ENCODE peak calls at places on chromosomes 12 and 14, in five cellular contexts. M, V, H, L and W are unnamed samples.

GRCh38 chr12:84069699-84070098 is 842.9 kb downstream of the SLC6A15 start:
- DNase-seq in V (no peak), H (no peak), L (no peak), M (no peak), W (no peak)

GRCh38 chr12:129662184-129662583 is 241.6 kb downstream of the TMEM132D start:
- DNase-seq in M (no peak), L (no peak), V (no peak), H (no peak), W (no peak)

GRCh38 chr12:32568241-32568640 is 110.9 kb upstream of the DNM1L start:
- DNase-seq in V (peak; percentile 30), H (peak; percentile 95), M (no peak), L (no peak), W (peak; percentile 84)

GRCh38 chr12:28795306-28795705 is 353.8 kb upstream of the FAR2 start:
- DNase-seq in V (no peak), H (peak; percentile 66), M (no peak), L (no peak), W (peak; percentile 34)

GRCh38 chr14:61586539-61587396 is 108.5 kb upstream of the HIF1A start:
- DNase-seq in M (no peak), H (peak; percentile 87), V (no peak), L (no peak), W (no peak)

GRCh38 chr14:68018598-68018997 is 199.0 kb downstream of the RAD51B start:
- DNase-seq in H (no peak), V (no peak), M (no peak), L (no peak), W (no peak)

GRCh38 chr12:112515868-112516267 is 97.1 kb downstream of the PTPN11 start:
- DNase-seq in M (no peak), L (no peak), H (no peak), V (no peak), W (no peak)

GRCh38 chr12:115572440-115572839 is 705.1 kb downstream of the MED13L start:
- DNase-seq in H (peak; percentile 13), M (no peak), V (no peak), L (no peak), W (peak; percentile 51)

GRCh38 chr14:60648934-60649814 is at the start of gene SIX1:
- DNase-seq in L (peak; percentile 58), V (no peak), H (peak; percentile 91), M (peak; percentile 55), W (peak; percentile 98)

GRCh38 chr12:14410841-14411569 is 45.5 kb downstream of the ATF7IP start:
- DNase-seq in V (no peak), L (no peak), H (no peak), M (no peak), W (peak; percentile 31)

GRCh38 chr12:113781415-113782198 is 184.5 kb downstream of the RBM19 start:
- DNase-seq in H (peak; percentile 63), V (peak; percentile 27), M (peak; percentile 6), L (no peak), W (no peak)

GRCh38 chr12:10968765-10969456 is 17.8 kb downstream of the TAS2R50 start:
- DNase-seq in M (no peak), V (no peak), H (peak; percentile 74), L (peak; percentile 34), W (peak; percentile 77)

GRCh38 chr14:40447032-40447431 is 1014.8 kb upstream of the FBXO33 start:
- DNase-seq in V (no peak), L (no peak), H (no peak), M (no peak), W (no peak)

GRCh38 chr14:102264775-102265174 is 40.2 kb downstream of the MOK start:
- DNase-seq in M (no peak), V (no peak), L (peak; percentile 78), H (no peak), W (peak; percentile 64)

GRCh38 chr12:53047221-53048032 is 2.4 kb upstream of the TNS2 start:
- DNase-seq in M (peak; percentile 76), H (peak; percentile 72), V (no peak), L (peak; percentile 89), W (peak; percentile 84)

GRCh38 chr12:4271433-4272013 is 2.0 kb upstream of the CCND2 start:
- DNase-seq in M (no peak), H (no peak), L (no peak), V (no peak), W (peak; percentile 27)

GRCh38 chr12:78209851-78210493 is 379.3 kb downstream of the NAV3 start:
- DNase-seq in M (no peak), H (peak; percentile 54), L (peak; percentile 42), V (no peak), W (peak; percentile 52)

GRCh38 chr12:44295958-44296623 is 460.2 kb downstream of the TMEM117 start:
- DNase-seq in L (no peak), H (no peak), M (no peak), V (no peak), W (no peak)

GRCh38 chr14:102507026-102507860 is 2.3 kb downstream of the ANKRD9 start:
- DNase-seq in L (no peak), M (no peak), V (no peak), H (no peak), W (no peak)

GRCh38 chr12:122730215-122731014 is at the start of gene HCAR1:
- DNase-seq in L (no peak), M (no peak), H (peak; percentile 38), V (no peak), W (peak; percentile 63)

GRCh38 chr12:13067322-13067721 is 23.1 kb downstream of the FAM234B start:
- DNase-seq in H (no peak), L (no peak), M (no peak), V (no peak), W (no peak)

GRCh38 chr14:76687611-76688372 is 73.5 kb upstream of the VASH1 start:
- DNase-seq in H (peak; percentile 15), L (no peak), V (no peak), M (peak; percentile 74), W (peak; percentile 30)

GRCh38 chr14:83883732-83884131 is 1646.2 kb upstream of the FLRT2 start:
- DNase-seq in H (no peak), V (no peak), M (no peak), L (no peak), W (no peak)

GRCh38 chr12:9649532-9649940 is 20.0 kb upstream of the CLEC2D start:
- DNase-seq in M (peak; percentile 18), L (no peak), H (no peak), V (no peak), W (no peak)

GRCh38 chr12:8065991-8066594 is at the start of gene C3AR1:
- DNase-seq in L (no peak), M (peak; percentile 41), H (peak; percentile 78), V (no peak), W (peak; percentile 85)

GRCh38 chr12:52912711-52913423 is 8.0 kb upstream of the KRT8 start:
- DNase-seq in H (no peak), L (no peak), M (peak; percentile 93), V (no peak), W (no peak)

GRCh38 chr12:28350502-28350901 is 160.2 kb downstream of the CCDC91 start:
- DNase-seq in V (no peak), H (no peak), M (no peak), L (no peak), W (no peak)

GRCh38 chr12:1630827-1631591 is 2.0 kb downstream of the WNT5B start:
- DNase-seq in V (no peak), H (peak; percentile 83), L (peak; percentile 56), M (no peak), W (peak; percentile 77)

DNA sequence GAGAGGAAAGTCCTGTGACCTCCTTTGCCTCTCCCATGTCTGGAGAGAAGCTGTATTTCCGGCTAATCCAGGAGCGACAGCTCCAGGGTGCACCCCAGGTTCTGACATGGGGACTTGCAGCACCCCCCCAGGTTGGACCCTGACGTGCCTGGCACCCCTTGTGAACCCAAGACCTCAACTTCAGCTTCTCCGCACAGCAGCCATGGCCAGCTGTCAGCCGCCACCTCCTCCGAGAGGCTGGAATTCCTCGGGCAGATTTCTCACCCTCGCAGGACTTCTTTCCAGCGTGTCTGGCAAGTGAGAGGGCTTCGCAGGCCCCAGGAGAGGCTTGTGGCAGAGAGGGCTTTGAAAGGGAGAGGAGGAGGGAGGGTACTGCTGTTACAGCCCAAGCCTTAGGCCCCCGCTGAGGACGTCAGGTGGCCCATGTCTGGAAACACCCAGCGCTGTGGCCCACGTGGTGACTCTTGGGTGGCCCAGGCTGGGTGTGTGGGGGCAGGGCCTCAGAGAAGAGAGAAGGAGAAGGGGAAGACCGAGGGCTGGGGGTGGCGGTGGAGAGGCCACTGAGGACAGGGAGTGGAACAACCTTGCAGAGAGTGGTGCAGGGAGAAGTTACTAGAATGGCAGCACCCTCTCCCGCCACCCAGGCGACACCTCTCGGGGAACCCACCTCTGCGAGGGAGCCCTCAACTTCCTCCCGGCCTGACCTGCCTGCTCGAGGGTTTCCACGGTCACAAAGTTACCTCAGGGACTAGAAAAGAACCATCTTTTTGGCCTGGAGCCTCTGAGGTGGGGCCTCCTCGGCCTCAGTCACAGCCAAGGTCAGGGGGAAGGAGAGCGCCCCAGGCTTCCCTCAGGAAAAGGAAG is 11.6 kb upstream of the RPS6KL1 start:
- DNase-seq in H (no peak), V (no peak), M (no peak), L (peak; percentile 82), W (no peak)
- H3K4me3 ChIP-seq in H (no peak overlapping the region), V (no peak overlapping the region), M (no peak overlapping the region), L (no peak overlapping the region), W (no peak overlapping the region)

DNA sequence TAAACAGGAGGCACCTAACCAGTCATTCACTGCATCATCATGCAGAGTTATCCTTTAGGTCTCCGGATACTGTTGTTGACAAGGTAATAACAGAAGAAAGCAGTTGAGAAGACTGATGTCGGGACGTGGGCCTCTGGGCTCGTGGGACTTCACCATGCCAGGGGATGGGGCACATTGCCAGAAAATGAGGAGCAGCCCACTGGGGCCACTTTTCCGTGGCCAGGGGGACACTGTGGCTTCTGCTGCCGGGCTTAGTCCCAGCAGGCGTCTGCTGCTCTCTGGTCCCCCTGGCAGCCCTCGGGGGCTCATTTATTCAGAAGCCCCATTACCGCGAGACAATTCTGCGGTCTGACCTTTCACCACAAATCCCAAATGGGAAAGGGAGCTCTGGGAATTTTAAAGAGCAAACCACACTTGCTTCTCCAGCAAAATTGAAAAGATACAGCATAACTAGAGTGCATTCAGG is 201.2 kb downstream of the DAD1 start:
- DNase-seq in H (no peak), V (no peak), M (no peak), L (no peak), W (no peak)
- TF ChIP-seq CTCF in H (no peak), V (peak; percentile 57), M (no peak), L (no peak), W (no peak)

DNA sequence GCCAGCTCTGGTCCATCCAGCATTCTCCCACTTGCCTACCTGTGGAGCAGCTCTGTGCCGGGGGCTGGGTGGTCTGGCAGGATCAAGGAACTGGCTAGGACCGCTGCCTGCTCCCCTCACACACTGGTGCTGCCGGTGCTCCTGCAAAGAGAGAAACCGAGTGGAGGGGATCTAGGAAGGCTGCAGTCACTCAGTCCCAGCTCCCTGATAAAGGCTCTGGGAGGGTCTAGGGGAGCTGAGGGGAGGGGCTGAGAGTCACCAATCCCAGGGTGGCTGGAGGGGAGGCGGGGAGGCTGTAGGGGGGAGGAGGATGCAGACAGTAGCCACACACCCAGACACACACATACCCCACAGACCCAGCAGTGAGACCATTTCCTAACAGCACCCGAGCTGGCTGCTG is at the start of gene TAC3:
- DNase-seq in L (no peak), V (no peak), M (no peak), H (no peak), W (no peak)
- H3K4me3 ChIP-seq in L (no peak within 1 kb of the TSS), V (no peak within 1 kb of the TSS), M (no peak within 1 kb of the TSS), H (no peak within 1 kb of the TSS), W (no peak within 1 kb of the TSS)

GRCh38 chr12:56358836-56359532 is 923 bp downstream of the STAT2 start:
- DNase-seq in V (no peak), H (peak; percentile 88), M (peak; percentile 23), L (no peak), W (peak; percentile 92)

GRCh38 chr12:56362130-56363059 is at the start of gene APOF:
- DNase-seq in L (no peak), M (no peak), V (no peak), H (no peak), W (no peak)

GRCh38 chr12:56361487-56362129 is 1.0 kb downstream of the APOF start:
- DNase-seq in V (no peak), L (no peak), M (no peak), H (no peak), W (no peak)

GRCh38 chr12:56359851-56360767 is at the start of gene STAT2:
- DNase-seq in L (peak; percentile 99), V (peak; percentile 99), H (peak; percentile 100), M (peak; percentile 99), W (peak; percentile 100)
- TF ChIP-seq CTCF in L (no peak), V (no peak), H (no peak), M (peak; percentile 20), W (no peak)